ENCODE peak calls at places on chromosomes 7 and 10, in nine cellular contexts. D is AG04450; V is effector memory CD4-positive, alpha-beta T cell; I is SJCRH30; P is right cardiac atrium; M is transverse colon; Z is SJSA1; X is RWPE2; J is tibial nerve. Y is an unnamed sample. For H3K27me3, the result is how much of the 10 kb centered on the place peaks cover.

GRCh38 chr7:1901431-1902210 is 231.5 kb downstream of the ELFN1 start:
- DNase-seq in V (no peak), D (no peak), J (no peak), X (peak), P (peak), Z (no peak), M (no peak), I (no peak), Y (peak)

GRCh38 chr7:116354546-116355422 is 144.4 kb downstream of the TES start:
- DNase-seq in D (peak), V (no peak), P (peak), Z (peak), X (peak), J (peak), M (peak), I (peak), Y (peak)

GRCh38 chr7:16509829-16510228 is 16.8 kb upstream of the LRRC72 start:
- DNase-seq in M (no peak), X (no peak), V (no peak), I (no peak), Z (no peak), P (no peak), D (no peak), J (no peak), Y (no peak)

GRCh38 chr7:93115796-93116195 is 2.0 kb downstream of the SAMD9 start:
- DNase-seq in M (no peak), D (peak), P (no peak), V (no peak), J (no peak), Z (no peak), X (no peak), I (no peak), Y (no peak)

GRCh38 chr10:70266701-70267100 is 17.1 kb downstream of the NPFFR1 start:
- DNase-seq in V (no peak), Z (no peak), J (no peak), M (no peak), D (no peak), I (no peak), X (no peak), P (no peak), Y (no peak)

GRCh38 chr10:63491558-63492316 is 26.0 kb upstream of the JMJD1C start:
- DNase-seq in D (no peak), Z (no peak), M (no peak), J (peak), P (peak), I (no peak), X (no peak), V (no peak), Y (no peak)

GRCh38 chr10:78937800-78938694 is 130.7 kb upstream of the ZMIZ1 start:
- DNase-seq in I (no peak), X (no peak), M (no peak), D (no peak), V (no peak), J (no peak), Z (no peak), P (no peak), Y (peak)

GRCh38 chr10:42934351-42934811 is 142.5 kb upstream of the RET start:
- DNase-seq in D (no peak), Z (no peak), M (no peak), V (no peak), X (no peak), J (no peak), P (no peak), I (no peak), Y (peak)

GRCh38 chr7:47435889-47436312 is 146.0 kb downstream of the TNS3 start:
- DNase-seq in J (peak), M (peak), X (no peak), V (no peak), D (peak), P (peak), Z (peak), I (peak), Y (no peak)

GRCh38 chr7:124130-124949 is 68.0 kb upstream of the FAM20C start:
- DNase-seq in V (no peak), X (no peak), Z (no peak), D (no peak), M (no peak), P (no peak), J (no peak), I (no peak), Y (no peak)

GRCh38 chr7:100107125-100107737 is 5.8 kb downstream of the AP4M1 start:
- DNase-seq in Z (no peak), M (no peak), X (no peak), J (no peak), I (no peak), D (no peak), V (no peak), P (no peak), Y (no peak)

GRCh38 chr10:132679217-132679595 is 106.7 kb downstream of the NKX6-2 start:
- DNase-seq in J (no peak), P (no peak), M (no peak), X (peak), D (no peak), Z (peak), V (no peak), I (no peak), Y (peak)

GRCh38 chr7:27661776-27662489 is 750 bp downstream of the HIBADH start:
- DNase-seq in D (no peak), M (peak), P (peak), Z (no peak), I (peak), V (no peak), J (peak), X (no peak), Y (peak)

GRCh38 chr10:128422221-128422620 is 296.0 kb upstream of the MKI67 start:
- DNase-seq in D (no peak), I (no peak), P (no peak), V (no peak), X (no peak), M (no peak), J (no peak), Z (peak), Y (no peak)

GRCh38 chr10:106555599-106555998 is 608.9 kb downstream of the SORCS1 start:
- DNase-seq in X (no peak), V (no peak), D (no peak), M (no peak), P (no peak), I (no peak), Z (no peak), J (no peak), Y (no peak)

GRCh38 chr10:83612050-83612449 is 527.3 kb upstream of the GHITM start:
- DNase-seq in D (no peak), M (no peak), P (no peak), J (no peak), I (no peak), Z (peak), X (no peak), V (no peak), Y (no peak)

GRCh38 chr10:120458432-120458831 is 1.4 kb downstream of the PLPP4 start:
- DNase-seq in I (no peak), D (no peak), X (no peak), V (no peak), P (no peak), Z (no peak), M (no peak), J (no peak), Y (no peak)

GRCh38 chr7:133369130-133369529 is 116.3 kb downstream of the EXOC4 start:
- DNase-seq in J (no peak), P (no peak), D (no peak), Z (no peak), X (no peak), V (no peak), M (no peak), I (no peak), Y (no peak)

GRCh38 chr7:78215199-78215598 is 416.6 kb downstream of the PHTF2 start:
- DNase-seq in Z (no peak), M (no peak), X (no peak), J (no peak), D (no peak), V (no peak), P (no peak), I (no peak), Y (no peak)

GRCh38 chr10:88385601-88386203 is 197.4 kb downstream of the RNLS start:
- DNase-seq in D (no peak), J (no peak), M (peak), X (peak), Z (no peak), I (no peak), P (peak), V (peak), Y (peak)

GRCh38 chr10:71799785-71800453 is 26.6 kb upstream of the VSIR start:
- DNase-seq in M (peak), D (no peak), Z (no peak), V (no peak), P (no peak), I (no peak), J (no peak), X (no peak), Y (no peak)

GRCh38 chr10:86315543-86315942 is 51.1 kb downstream of the GRID1 start:
- DNase-seq in J (no peak), Z (no peak), I (no peak), P (no peak), V (no peak), D (no peak), X (peak), M (no peak), Y (peak)

GRCh38 chr7:99190359-99191009 is 17.4 kb downstream of the KPNA7 start:
- DNase-seq in V (no peak), I (no peak), M (no peak), X (no peak), P (no peak), Z (no peak), J (no peak), D (no peak), Y (peak)

GRCh38 chr10:70693619-70694286 is 21.4 kb downstream of the ADAMTS14 start:
- DNase-seq in Z (no peak), D (peak), P (peak), J (peak), I (no peak), X (no peak), V (no peak), M (no peak), Y (no peak)

GRCh38 chr7:141221007-141221612 is 147.2 kb downstream of the TMEM178B start:
- DNase-seq in J (no peak), Z (no peak), I (peak), P (no peak), X (no peak), D (no peak), V (no peak), M (no peak), Y (no peak)

GRCh38 chr10:86598151-86598550 is 56.2 kb upstream of the OPN4 start:
- DNase-seq in I (peak), Z (no peak), M (no peak), X (no peak), D (no peak), P (no peak), V (no peak), J (no peak), Y (no peak)

GRCh38 chr7:29138588-29138987 is 7.7 kb downstream of the CPVL start:
- DNase-seq in J (no peak), D (no peak), X (no peak), Z (no peak), I (no peak), V (no peak), M (no peak), P (no peak), Y (no peak)

GRCh38 chr10:82497451-82497850 is 622.5 kb downstream of the NRG3 start:
- DNase-seq in J (no peak), X (no peak), P (no peak), V (no peak), Z (no peak), M (no peak), I (no peak), D (no peak), Y (no peak)

GRCh38 chr7:15015545-15016314 is 113.2 kb upstream of the DGKB start:
- DNase-seq in V (no peak), P (peak), X (no peak), J (no peak), Z (no peak), I (peak), D (peak), M (no peak), Y (no peak)

GRCh38 chr10:4081691-4082111 is 296.7 kb upstream of the KLF6 start:
- DNase-seq in D (no peak), M (no peak), J (no peak), V (no peak), I (no peak), X (no peak), P (peak), Z (no peak), Y (no peak)

GRCh38 chr10:86439544-86439943 is 72.9 kb upstream of the GRID1 start:
- DNase-seq in M (peak), J (peak), P (peak), X (peak), Z (no peak), I (peak), D (peak), V (no peak), Y (no peak)

GRCh38 chr7:140348161-140348849 is 50.0 kb downstream of the SLC37A3 start:
- DNase-seq in D (peak), M (no peak), P (no peak), I (no peak), Z (no peak), J (no peak), V (no peak), X (no peak), Y (no peak)

GRCh38 chr7:93432130-93432529 is 142.4 kb downstream of the CALCR start:
- DNase-seq in X (no peak), V (no peak), J (no peak), M (no peak), P (no peak), I (no peak), Z (no peak), D (no peak), Y (no peak)

GRCh38 chr7:145978769-145979168 is 137.8 kb upstream of the CNTNAP2 start:
- DNase-seq in D (no peak), J (no peak), P (no peak), X (no peak), V (no peak), M (no peak), Z (no peak), I (peak), Y (no peak)

GRCh38 chr7:101832681-101833375 is 15.4 kb downstream of the CUX1 start:
- DNase-seq in I (no peak), V (no peak), J (no peak), X (no peak), M (no peak), D (no peak), P (no peak), Z (no peak), Y (no peak)

GRCh38 chr7:128931186-128931798 is 6.4 kb upstream of the IRF5 start:
- DNase-seq in I (no peak), D (no peak), X (no peak), Z (no peak), J (no peak), M (no peak), V (no peak), P (no peak), Y (no peak)
- H3K27me3 ChIP-seq in I (under half), D (under half), X (under half), Z (under half), J (under half), M (under half), V (under half), P (under half), Y (under half)

GRCh38 chr10:30786131-30786530 is 156.6 kb upstream of the LYZL2 start:
- DNase-seq in M (no peak), P (no peak), X (no peak), Z (no peak), J (no peak), I (peak), V (no peak), D (no peak), Y (no peak)

GRCh38 chr10:30784521-30784895 is 155.0 kb upstream of the LYZL2 start:
- DNase-seq in V (no peak), M (no peak), X (no peak), Z (no peak), P (no peak), D (no peak), J (no peak), I (no peak), Y (no peak)

GRCh38 chr10:30782543-30783461 is 153.2 kb upstream of the LYZL2 start:
- DNase-seq in M (no peak), X (no peak), I (peak), Z (no peak), P (peak), J (no peak), V (no peak), D (no peak), Y (no peak)

GRCh38 chr10:30784896-30785605 is 155.5 kb upstream of the LYZL2 start:
- DNase-seq in I (peak), M (peak), D (no peak), X (no peak), V (no peak), J (peak), P (peak), Z (peak), Y (peak)

GRCh38 chr10:30783939-30784500 is 154.5 kb upstream of the LYZL2 start:
- DNase-seq in P (peak), Z (peak), X (no peak), J (peak), D (peak), I (peak), M (peak), V (peak), Y (peak)
- H3K27ac ChIP-seq in P (peak), Z (peak), X (no peak), J (peak), D (peak), I (peak), M (peak), V (no peak), Y (peak)

DNA sequence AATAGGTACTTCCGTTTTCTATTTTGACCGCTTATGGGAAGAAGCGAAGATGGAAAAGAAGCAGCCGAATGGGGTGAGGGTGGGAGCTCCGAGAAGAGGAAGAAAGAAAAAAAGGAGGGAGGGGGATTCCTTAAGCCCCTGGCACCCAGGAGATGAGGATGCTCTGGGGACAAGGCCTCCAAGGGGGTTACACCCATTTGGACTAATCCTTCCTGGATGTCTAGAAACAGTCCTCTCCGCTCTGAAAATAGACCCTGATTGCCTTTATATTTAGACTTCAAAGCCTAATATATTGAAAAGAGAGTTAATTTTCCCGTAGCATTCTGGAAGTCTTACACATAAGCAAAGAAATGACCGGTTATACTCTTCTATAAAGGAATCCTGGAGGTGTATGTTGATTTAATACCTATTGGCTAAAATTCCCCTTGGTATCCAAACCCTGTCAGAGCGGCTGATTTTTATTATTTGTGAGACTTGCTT is 690 bp upstream of the HTR7 start:
- DNase-seq in M (no peak), X (no peak), Z (no peak), J (no peak), I (no peak), P (no peak), D (no peak), V (no peak), Y (no peak)
- H3K27me3 ChIP-seq in M (half or more), X (under half), Z (under half), J (under half), I (under half), P (under half), D (under half), V (under half), Y (under half)

GRCh38 chr7:7201583-7202374 is 19.4 kb downstream of the C1GALT1 start:
- DNase-seq in V (peak), M (peak), X (no peak), P (no peak), D (no peak), J (no peak), Z (no peak), I (peak), Y (peak)
- H3K27ac ChIP-seq in V (peak), M (peak), X (peak), P (no peak), D (no peak), J (no peak), Z (no peak), I (peak), Y (peak)

DNA sequence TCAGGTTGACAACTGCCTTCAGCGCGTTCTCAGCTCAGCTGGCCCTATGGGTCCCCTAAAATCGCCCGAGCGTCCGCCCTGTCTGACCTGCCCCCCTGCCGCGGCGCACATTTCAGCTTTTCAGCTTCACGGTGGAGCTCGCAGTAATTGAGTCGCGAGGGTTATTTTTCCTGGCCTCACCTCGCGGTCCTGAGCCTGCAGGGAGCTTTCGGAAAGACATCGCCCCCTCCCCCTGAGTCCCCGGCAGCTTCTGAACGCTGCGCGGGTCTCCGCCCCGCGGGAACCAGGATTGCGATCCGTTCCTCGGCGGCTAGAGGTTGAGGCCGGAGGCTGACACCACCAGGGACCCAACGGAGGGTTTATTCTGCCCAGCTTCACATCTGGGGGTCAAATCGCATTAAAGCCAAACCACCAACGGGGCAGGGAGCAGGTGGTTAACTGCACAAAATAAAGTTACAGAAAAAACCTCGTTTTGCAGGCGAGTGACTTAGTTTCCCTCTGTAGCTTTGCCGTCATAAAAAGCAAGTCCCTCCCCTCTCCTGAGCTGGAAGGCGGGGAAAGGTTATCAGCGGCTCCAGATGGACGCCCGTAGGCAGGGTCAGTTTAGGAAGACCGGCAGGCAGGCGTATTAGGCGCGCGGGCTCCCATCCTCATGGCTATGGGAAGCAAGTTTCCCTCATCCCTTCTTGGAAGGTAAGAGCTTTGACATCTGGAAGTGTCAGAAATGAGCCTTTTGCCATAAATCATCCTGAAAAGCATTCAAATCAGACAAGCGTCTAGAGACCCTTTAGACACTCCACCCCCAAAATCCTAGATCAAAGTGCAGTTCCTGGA is 10.9 kb downstream of the TWIST1 start:
- DNase-seq in V (no peak), D (no peak), X (no peak), J (no peak), M (no peak), I (no peak), Z (peak), P (no peak), Y (peak)
- H3K27me3 ChIP-seq in V (under half), D (under half), X (half or more), J (under half), M (half or more), I (under half), Z (under half), P (under half), Y (under half)

GRCh38 chr10:99365311-99365710 is 36.2 kb downstream of the CNNM1 start:
- DNase-seq in Z (no peak), D (no peak), I (no peak), M (no peak), V (no peak), J (no peak), P (no peak), X (no peak), Y (no peak)
- H3K27ac ChIP-seq in Z (no peak), D (no peak), I (no peak), M (no peak), V (no peak), J (no peak), P (no peak), X (no peak), Y (no peak)

DNA sequence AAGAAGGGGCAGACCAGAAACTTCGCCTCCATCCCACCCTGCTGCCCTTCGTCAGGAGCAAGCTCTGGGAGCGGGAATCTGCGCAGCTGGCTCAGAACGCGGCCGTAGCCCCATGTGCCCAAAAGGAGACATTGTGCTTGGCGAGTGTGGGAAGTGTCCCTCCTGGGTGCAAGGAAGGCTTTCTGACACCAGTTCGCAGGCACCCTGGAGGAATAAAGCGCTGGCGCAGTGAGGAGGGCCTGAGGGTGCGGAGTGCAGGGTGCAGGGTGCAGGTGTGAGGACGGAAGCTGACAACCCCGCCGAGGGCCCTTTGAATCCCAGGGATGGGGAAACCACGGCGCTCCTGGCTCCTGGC is 811 bp downstream of the SLIT1 start:
- DNase-seq in J (no peak), V (no peak), I (no peak), Z (no peak), P (no peak), X (no peak), D (no peak), M (no peak), Y (peak)
- H3K27me3 ChIP-seq in J (under half), V (under half), I (under half), Z (half or more), P (under half), X (under half), D (half or more), M (half or more), Y (under half)